ENCODE peak calls at places on chromosomes 5 and 9, in nine cellular contexts. One of them, this sample, is unnamed.

GRCh38 chr9:112548836-112549235 is 62.2 kb downstream of the KIAA1958 start:
- DNase-seq in CD8-positive, alpha-beta T cell: no peak
- DNase-seq in CD4-positive, CD25-positive, alpha-beta regulatory T cell: no peak
- DNase-seq in breast epithelium: no peak
- DNase-seq in retinal pigment epithelial cell: no peak
- DNase-seq in IMR-90: peak; percentile 57
- DNase-seq in lung: no peak
- DNase-seq in brain microvascular endothelial cell: peak; percentile 43
- DNase-seq in fibroblast of lung: peak; percentile 34
- DNase-seq in this sample: no peak

GRCh38 chr5:131281133-131281867 is 17.4 kb downstream of the CDC42SE2 start:
- DNase-seq in CD8-positive, alpha-beta T cell: no peak
- DNase-seq in CD4-positive, CD25-positive, alpha-beta regulatory T cell: peak; percentile 85
- DNase-seq in breast epithelium: no peak
- DNase-seq in retinal pigment epithelial cell: no peak
- DNase-seq in IMR-90: peak; percentile 17
- DNase-seq in lung: no peak
- DNase-seq in brain microvascular endothelial cell: no peak
- DNase-seq in fibroblast of lung: peak; percentile 41
- DNase-seq in this sample: no peak

GRCh38 chr5:10885026-10885425 is 124.0 kb upstream of the DAP start:
- DNase-seq in CD8-positive, alpha-beta T cell: no peak
- DNase-seq in CD4-positive, CD25-positive, alpha-beta regulatory T cell: no peak
- DNase-seq in breast epithelium: no peak
- DNase-seq in retinal pigment epithelial cell: no peak
- DNase-seq in IMR-90: peak; percentile 78
- DNase-seq in lung: no peak
- DNase-seq in brain microvascular endothelial cell: peak; percentile 58
- DNase-seq in fibroblast of lung: peak; percentile 96
- DNase-seq in this sample: peak; percentile 21

GRCh38 chr5:154291917-154292316 is 101.4 kb downstream of the GALNT10 start:
- DNase-seq in CD8-positive, alpha-beta T cell: no peak
- DNase-seq in CD4-positive, CD25-positive, alpha-beta regulatory T cell: no peak
- DNase-seq in breast epithelium: no peak
- DNase-seq in retinal pigment epithelial cell: no peak
- DNase-seq in IMR-90: no peak
- DNase-seq in lung: no peak
- DNase-seq in brain microvascular endothelial cell: no peak
- DNase-seq in fibroblast of lung: no peak
- DNase-seq in this sample: no peak

GRCh38 chr9:17669206-17669605 is 90.3 kb downstream of the SH3GL2 start:
- DNase-seq in CD8-positive, alpha-beta T cell: no peak
- DNase-seq in CD4-positive, CD25-positive, alpha-beta regulatory T cell: no peak
- DNase-seq in breast epithelium: no peak
- DNase-seq in retinal pigment epithelial cell: no peak
- DNase-seq in IMR-90: no peak
- DNase-seq in lung: no peak
- DNase-seq in brain microvascular endothelial cell: no peak
- DNase-seq in fibroblast of lung: no peak
- DNase-seq in this sample: no peak

GRCh38 chr9:98900725-98901124 is 43.0 kb upstream of the COL15A1 start:
- DNase-seq in CD8-positive, alpha-beta T cell: no peak
- DNase-seq in CD4-positive, CD25-positive, alpha-beta regulatory T cell: no peak
- DNase-seq in breast epithelium: no peak
- DNase-seq in retinal pigment epithelial cell: no peak
- DNase-seq in IMR-90: no peak
- DNase-seq in lung: no peak
- DNase-seq in brain microvascular endothelial cell: no peak
- DNase-seq in fibroblast of lung: no peak
- DNase-seq in this sample: peak; percentile 30

GRCh38 chr5:14767942-14768837 is 103.4 kb downstream of the ANKH start:
- DNase-seq in CD8-positive, alpha-beta T cell: no peak
- DNase-seq in CD4-positive, CD25-positive, alpha-beta regulatory T cell: no peak
- DNase-seq in breast epithelium: no peak
- DNase-seq in retinal pigment epithelial cell: no peak
- DNase-seq in IMR-90: no peak
- DNase-seq in lung: no peak
- DNase-seq in brain microvascular endothelial cell: no peak
- DNase-seq in fibroblast of lung: no peak
- DNase-seq in this sample: no peak

GRCh38 chr5:177510567-177511053 is 984 bp upstream of the DOK3 start:
- DNase-seq in CD8-positive, alpha-beta T cell: no peak
- DNase-seq in CD4-positive, CD25-positive, alpha-beta regulatory T cell: no peak
- DNase-seq in breast epithelium: no peak
- DNase-seq in retinal pigment epithelial cell: no peak
- DNase-seq in IMR-90: no peak
- DNase-seq in lung: peak; percentile 65
- DNase-seq in brain microvascular endothelial cell: no peak
- DNase-seq in fibroblast of lung: no peak
- DNase-seq in this sample: no peak

GRCh38 chr5:168303398-168304020 is 12.1 kb downstream of the WWC1 start:
- DNase-seq in CD8-positive, alpha-beta T cell: no peak
- DNase-seq in CD4-positive, CD25-positive, alpha-beta regulatory T cell: no peak
- DNase-seq in breast epithelium: no peak
- DNase-seq in retinal pigment epithelial cell: no peak
- DNase-seq in IMR-90: no peak
- DNase-seq in lung: no peak
- DNase-seq in brain microvascular endothelial cell: no peak
- DNase-seq in fibroblast of lung: no peak
- DNase-seq in this sample: no peak

GRCh38 chr5:180026320-180026719 is 45.2 kb downstream of the RNF130 start:
- DNase-seq in CD8-positive, alpha-beta T cell: no peak
- DNase-seq in CD4-positive, CD25-positive, alpha-beta regulatory T cell: no peak
- DNase-seq in breast epithelium: peak; percentile 39
- DNase-seq in retinal pigment epithelial cell: no peak
- DNase-seq in IMR-90: peak; percentile 67
- DNase-seq in lung: peak; percentile 39
- DNase-seq in brain microvascular endothelial cell: peak; percentile 78
- DNase-seq in fibroblast of lung: peak; percentile 86
- DNase-seq in this sample: peak; percentile 66

GRCh38 chr5:73135429-73136276 is 15.3 kb downstream of the TMEM171 start:
- DNase-seq in CD8-positive, alpha-beta T cell: no peak
- DNase-seq in CD4-positive, CD25-positive, alpha-beta regulatory T cell: no peak
- DNase-seq in breast epithelium: no peak
- DNase-seq in retinal pigment epithelial cell: peak; percentile 54
- DNase-seq in IMR-90: peak; percentile 42
- DNase-seq in lung: no peak
- DNase-seq in brain microvascular endothelial cell: peak; percentile 24
- DNase-seq in fibroblast of lung: peak; percentile 38
- DNase-seq in this sample: peak; percentile 58

GRCh38 chr5:112109331-112109993 is 309.6 kb downstream of the EPB41L4A start:
- DNase-seq in CD8-positive, alpha-beta T cell: no peak
- DNase-seq in CD4-positive, CD25-positive, alpha-beta regulatory T cell: no peak
- DNase-seq in breast epithelium: peak; percentile 54
- DNase-seq in retinal pigment epithelial cell: peak; percentile 35
- DNase-seq in IMR-90: peak; percentile 87
- DNase-seq in lung: peak; percentile 83
- DNase-seq in brain microvascular endothelial cell: peak; percentile 12
- DNase-seq in fibroblast of lung: peak; percentile 81
- DNase-seq in this sample: peak; percentile 94

GRCh38 chr9:134546231-134546731 is 95.3 kb upstream of the COL5A1 start:
- DNase-seq in CD8-positive, alpha-beta T cell: no peak
- DNase-seq in CD4-positive, CD25-positive, alpha-beta regulatory T cell: no peak
- DNase-seq in breast epithelium: no peak
- DNase-seq in retinal pigment epithelial cell: peak; percentile 76
- DNase-seq in IMR-90: peak; percentile 26
- DNase-seq in lung: no peak
- DNase-seq in brain microvascular endothelial cell: no peak
- DNase-seq in fibroblast of lung: peak; percentile 63
- DNase-seq in this sample: peak; percentile 48

GRCh38 chr5:172748341-172748843 is 22.6 kb downstream of the DUSP1 start:
- DNase-seq in CD8-positive, alpha-beta T cell: no peak
- DNase-seq in CD4-positive, CD25-positive, alpha-beta regulatory T cell: no peak
- DNase-seq in breast epithelium: no peak
- DNase-seq in retinal pigment epithelial cell: no peak
- DNase-seq in IMR-90: no peak
- DNase-seq in lung: no peak
- DNase-seq in brain microvascular endothelial cell: peak; percentile 89
- DNase-seq in fibroblast of lung: peak; percentile 76
- DNase-seq in this sample: no peak

GRCh38 chr9:121963542-121963995 is 129.5 kb downstream of the TTLL11 start:
- DNase-seq in CD8-positive, alpha-beta T cell: no peak
- DNase-seq in CD4-positive, CD25-positive, alpha-beta regulatory T cell: no peak
- DNase-seq in breast epithelium: no peak
- DNase-seq in retinal pigment epithelial cell: no peak
- DNase-seq in IMR-90: peak; percentile 88
- DNase-seq in lung: no peak
- DNase-seq in brain microvascular endothelial cell: peak; percentile 70
- DNase-seq in fibroblast of lung: peak; percentile 81
- DNase-seq in this sample: peak; percentile 79
- H3K4me3 ChIP-seq in CD8-positive, alpha-beta T cell: no peak overlapping the region
- H3K4me3 ChIP-seq in CD4-positive, CD25-positive, alpha-beta regulatory T cell: no peak overlapping the region
- H3K4me3 ChIP-seq in breast epithelium: no peak overlapping the region
- H3K4me3 ChIP-seq in retinal pigment epithelial cell: no peak overlapping the region
- H3K4me3 ChIP-seq in IMR-90: no peak overlapping the region
- H3K4me3 ChIP-seq in lung: no peak overlapping the region
- H3K4me3 ChIP-seq in brain microvascular endothelial cell: peak overlapping the region; percentile 27
- H3K4me3 ChIP-seq in fibroblast of lung: no peak overlapping the region
- H3K4me3 ChIP-seq in this sample: peak overlapping the region; percentile 6

GRCh38 chr9:129558551-129559505 is 62.1 kb downstream of the C9orf50 start:
- DNase-seq in CD8-positive, alpha-beta T cell: no peak
- DNase-seq in CD4-positive, CD25-positive, alpha-beta regulatory T cell: no peak
- DNase-seq in breast epithelium: no peak
- DNase-seq in retinal pigment epithelial cell: no peak
- DNase-seq in IMR-90: no peak
- DNase-seq in lung: no peak
- DNase-seq in brain microvascular endothelial cell: no peak
- DNase-seq in fibroblast of lung: no peak
- DNase-seq in this sample: no peak

GRCh38 chr9:129557192-129558036 is 63.5 kb downstream of the C9orf50 start:
- DNase-seq in CD8-positive, alpha-beta T cell: no peak
- DNase-seq in CD4-positive, CD25-positive, alpha-beta regulatory T cell: no peak
- DNase-seq in breast epithelium: no peak
- DNase-seq in retinal pigment epithelial cell: peak; percentile 92
- DNase-seq in IMR-90: peak; percentile 74
- DNase-seq in lung: no peak
- DNase-seq in brain microvascular endothelial cell: peak; percentile 81
- DNase-seq in fibroblast of lung: peak; percentile 89
- DNase-seq in this sample: no peak

GRCh38 chr9:129556576-129557191 is 64.2 kb downstream of the C9orf50 start:
- DNase-seq in CD8-positive, alpha-beta T cell: no peak
- DNase-seq in CD4-positive, CD25-positive, alpha-beta regulatory T cell: no peak
- DNase-seq in breast epithelium: no peak
- DNase-seq in retinal pigment epithelial cell: no peak
- DNase-seq in IMR-90: no peak
- DNase-seq in lung: no peak
- DNase-seq in brain microvascular endothelial cell: no peak
- DNase-seq in fibroblast of lung: no peak
- DNase-seq in this sample: no peak

GRCh38 chr9:129559506-129559881 is 61.4 kb downstream of the C9orf50 start:
- DNase-seq in CD8-positive, alpha-beta T cell: no peak
- DNase-seq in CD4-positive, CD25-positive, alpha-beta regulatory T cell: no peak
- DNase-seq in breast epithelium: no peak
- DNase-seq in retinal pigment epithelial cell: no peak
- DNase-seq in IMR-90: no peak
- DNase-seq in lung: no peak
- DNase-seq in brain microvascular endothelial cell: no peak
- DNase-seq in fibroblast of lung: no peak
- DNase-seq in this sample: no peak

GRCh38 chr9:129558063-129558550 is 62.8 kb downstream of the C9orf50 start:
- DNase-seq in CD8-positive, alpha-beta T cell: no peak
- DNase-seq in CD4-positive, CD25-positive, alpha-beta regulatory T cell: no peak
- DNase-seq in breast epithelium: no peak
- DNase-seq in retinal pigment epithelial cell: no peak
- DNase-seq in IMR-90: no peak
- DNase-seq in lung: no peak
- DNase-seq in brain microvascular endothelial cell: no peak
- DNase-seq in fibroblast of lung: no peak
- DNase-seq in this sample: no peak
- H3K4me3 ChIP-seq in CD8-positive, alpha-beta T cell: no peak overlapping the region
- H3K4me3 ChIP-seq in CD4-positive, CD25-positive, alpha-beta regulatory T cell: no peak overlapping the region
- H3K4me3 ChIP-seq in breast epithelium: no peak overlapping the region
- H3K4me3 ChIP-seq in retinal pigment epithelial cell: no peak overlapping the region
- H3K4me3 ChIP-seq in IMR-90: no peak overlapping the region
- H3K4me3 ChIP-seq in lung: no peak overlapping the region
- H3K4me3 ChIP-seq in brain microvascular endothelial cell: no peak overlapping the region
- H3K4me3 ChIP-seq in fibroblast of lung: no peak overlapping the region
- H3K4me3 ChIP-seq in this sample: no peak overlapping the region

GRCh38 chr9:117745598-117745997 is 41.4 kb downstream of the TLR4 start:
- DNase-seq in CD8-positive, alpha-beta T cell: no peak
- DNase-seq in CD4-positive, CD25-positive, alpha-beta regulatory T cell: no peak
- DNase-seq in breast epithelium: no peak
- DNase-seq in retinal pigment epithelial cell: no peak
- DNase-seq in IMR-90: no peak
- DNase-seq in lung: no peak
- DNase-seq in brain microvascular endothelial cell: no peak
- DNase-seq in fibroblast of lung: no peak
- DNase-seq in this sample: no peak
- H3K4me3 ChIP-seq in CD8-positive, alpha-beta T cell: no peak overlapping the region
- H3K4me3 ChIP-seq in CD4-positive, CD25-positive, alpha-beta regulatory T cell: no peak overlapping the region
- H3K4me3 ChIP-seq in breast epithelium: no peak overlapping the region
- H3K4me3 ChIP-seq in retinal pigment epithelial cell: no peak overlapping the region
- H3K4me3 ChIP-seq in IMR-90: no peak overlapping the region
- H3K4me3 ChIP-seq in lung: no peak overlapping the region
- H3K4me3 ChIP-seq in brain microvascular endothelial cell: no peak overlapping the region
- H3K4me3 ChIP-seq in fibroblast of lung: no peak overlapping the region
- H3K4me3 ChIP-seq in this sample: no peak overlapping the region

GRCh38 chr9:127578952-127579853 is 32.9 kb upstream of the STXBP1 start:
- DNase-seq in CD8-positive, alpha-beta T cell: peak; percentile 85
- DNase-seq in CD4-positive, CD25-positive, alpha-beta regulatory T cell: peak; percentile 35
- DNase-seq in breast epithelium: peak; percentile 89
- DNase-seq in retinal pigment epithelial cell: peak; percentile 82
- DNase-seq in IMR-90: peak; percentile 98
- DNase-seq in lung: peak; percentile 91
- DNase-seq in brain microvascular endothelial cell: peak; percentile 90
- DNase-seq in fibroblast of lung: peak; percentile 98
- DNase-seq in this sample: peak; percentile 97

GRCh38 chr9:127575875-127576778 is 36.0 kb upstream of the STXBP1 start:
- DNase-seq in CD8-positive, alpha-beta T cell: no peak
- DNase-seq in CD4-positive, CD25-positive, alpha-beta regulatory T cell: no peak
- DNase-seq in breast epithelium: no peak
- DNase-seq in retinal pigment epithelial cell: no peak
- DNase-seq in IMR-90: no peak
- DNase-seq in lung: no peak
- DNase-seq in brain microvascular endothelial cell: no peak
- DNase-seq in fibroblast of lung: peak; percentile 25
- DNase-seq in this sample: no peak

GRCh38 chr9:127580371-127580770 is 31.7 kb upstream of the STXBP1 start:
- DNase-seq in CD8-positive, alpha-beta T cell: no peak
- DNase-seq in CD4-positive, CD25-positive, alpha-beta regulatory T cell: no peak
- DNase-seq in breast epithelium: no peak
- DNase-seq in retinal pigment epithelial cell: no peak
- DNase-seq in IMR-90: no peak
- DNase-seq in lung: no peak
- DNase-seq in brain microvascular endothelial cell: no peak
- DNase-seq in fibroblast of lung: no peak
- DNase-seq in this sample: no peak

GRCh38 chr9:127580879-127581278 is 31.2 kb upstream of the STXBP1 start:
- DNase-seq in CD8-positive, alpha-beta T cell: no peak
- DNase-seq in CD4-positive, CD25-positive, alpha-beta regulatory T cell: no peak
- DNase-seq in breast epithelium: no peak
- DNase-seq in retinal pigment epithelial cell: no peak
- DNase-seq in IMR-90: no peak
- DNase-seq in lung: no peak
- DNase-seq in brain microvascular endothelial cell: no peak
- DNase-seq in fibroblast of lung: no peak
- DNase-seq in this sample: no peak

DNA sequence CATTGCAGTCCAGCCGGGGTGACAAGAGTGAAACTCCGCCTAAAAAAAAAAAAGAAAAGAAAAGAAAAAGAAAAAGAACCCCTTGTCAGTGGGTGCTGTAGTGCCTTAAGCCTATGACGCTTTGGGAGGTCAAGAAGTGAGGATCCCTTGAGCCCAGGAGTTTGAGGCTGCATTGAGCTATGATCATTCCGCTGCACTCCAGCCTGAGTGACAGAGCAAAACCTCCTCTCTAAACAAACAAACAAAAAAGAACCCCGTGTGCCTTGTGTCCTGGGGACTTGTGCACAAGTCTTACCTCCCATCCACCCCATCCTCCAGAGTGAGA is 33.5 kb upstream of the STXBP1 start:
- DNase-seq in CD8-positive, alpha-beta T cell: no peak
- DNase-seq in CD4-positive, CD25-positive, alpha-beta regulatory T cell: no peak
- DNase-seq in breast epithelium: no peak
- DNase-seq in retinal pigment epithelial cell: no peak
- DNase-seq in IMR-90: no peak
- DNase-seq in lung: no peak
- DNase-seq in brain microvascular endothelial cell: no peak
- DNase-seq in fibroblast of lung: no peak
- DNase-seq in this sample: no peak
- H3K4me3 ChIP-seq in CD8-positive, alpha-beta T cell: no peak overlapping the region
- H3K4me3 ChIP-seq in CD4-positive, CD25-positive, alpha-beta regulatory T cell: no peak overlapping the region
- H3K4me3 ChIP-seq in breast epithelium: peak overlapping the region; percentile 39
- H3K4me3 ChIP-seq in retinal pigment epithelial cell: no peak overlapping the region
- H3K4me3 ChIP-seq in IMR-90: peak overlapping the region; percentile 31
- H3K4me3 ChIP-seq in lung: no peak overlapping the region
- H3K4me3 ChIP-seq in brain microvascular endothelial cell: peak overlapping the region; percentile 44
- H3K4me3 ChIP-seq in fibroblast of lung: peak overlapping the region; percentile 39
- H3K4me3 ChIP-seq in this sample: peak overlapping the region; percentile 29

This sample was measured in fibroblast of mammary gland.